ENCODE peak calls at places on chromosomes 6 and 20, in nine cellular contexts. P is WERI-Rb-1; C is A673; K is left lung; T is suprapubic skin; L is IMR-90; Q is CD4-positive, alpha-beta T cell; R is endodermal cell; B is activated B cell treated with CpG ODN at 0.5 μM for 24 hours. Z is an unnamed sample.

GRCh38 chr6:69155467-69155866 is 520.4 kb downstream of the ADGRB3 start:
- DNase-seq in T (no peak), P (no peak), K (no peak), C (peak; percentile 23), Q (no peak), L (no peak), R (no peak), B (no peak), Z (no peak)

GRCh38 chr20:41321003-41321402 is 3.5 kb upstream of the ZHX3 start:
- DNase-seq in C (no peak), K (no peak), Q (no peak), L (no peak), R (no peak), B (no peak), T (no peak), P (no peak), Z (no peak)

GRCh38 chr6:54980511-54981275 is 134.1 kb downstream of the FAM83B start:
- DNase-seq in R (no peak), B (no peak), Q (no peak), P (no peak), T (no peak), C (peak; percentile 64), L (peak; percentile 90), K (no peak), Z (no peak)

GRCh38 chr6:159461998-159462397 is 231.0 kb downstream of the SOD2 start:
- DNase-seq in Q (no peak), K (no peak), T (no peak), B (no peak), P (no peak), C (no peak), R (no peak), L (no peak), Z (no peak)

GRCh38 chr6:157726892-157727628 is 96.0 kb upstream of the SNX9 start:
- DNase-seq in T (no peak), P (no peak), L (no peak), C (no peak), Q (no peak), K (no peak), R (peak; percentile 13), B (no peak), Z (no peak)

GRCh38 chr20:57309544-57310115 is 20.0 kb upstream of the SPO11 start:
- DNase-seq in C (no peak), T (peak; percentile 46), B (no peak), Q (no peak), L (no peak), R (peak; percentile 19), P (no peak), K (no peak), Z (no peak)

GRCh38 chr6:138105446-138105845 is 1.8 kb downstream of the PERP start:
- DNase-seq in B (no peak), C (no peak), R (no peak), K (no peak), T (no peak), P (no peak), Q (no peak), L (no peak), Z (no peak)

GRCh38 chr20:63457737-63458136 is 14.7 kb downstream of the KCNQ2 start:
- DNase-seq in R (no peak), T (no peak), C (peak; percentile 59), L (no peak), K (no peak), B (no peak), P (no peak), Q (no peak), Z (no peak)

DNA sequence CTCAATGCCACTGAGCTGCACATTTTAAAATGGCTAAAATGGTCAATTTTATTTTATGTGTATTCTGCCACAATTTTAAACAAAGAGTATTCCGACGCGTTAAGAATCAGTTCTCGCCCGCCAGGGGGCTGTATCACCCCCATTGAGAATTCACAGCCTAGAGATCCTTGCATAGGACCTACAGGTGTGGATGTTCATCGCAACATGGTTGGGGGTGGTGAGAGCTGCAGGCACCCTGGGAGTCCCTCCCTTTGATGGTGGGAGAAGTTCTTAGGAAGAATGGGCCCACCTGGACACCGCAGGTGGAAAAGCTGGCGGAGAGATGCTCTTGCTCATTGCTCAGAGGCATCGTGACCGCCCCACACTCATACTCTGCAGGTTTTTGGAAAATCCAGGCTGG is 63.5 kb downstream of the SLC2A10 start:
- DNase-seq in Q (no peak), B (no peak), P (peak; percentile 65), R (peak; percentile 68), L (no peak), T (no peak), K (no peak), C (no peak), Z (no peak)
- TF ChIP-seq CTCF in Q (no peak), B (no peak), P (peak; percentile 37), R (peak; percentile 74), L (no peak), T (no peak), K (no peak), C (no peak), Z (no peak)

GRCh38 chr6:56372621-56373020 is 125.2 kb upstream of the COL21A1 start:
- DNase-seq in C (no peak), B (no peak), L (peak; percentile 24), P (no peak), K (no peak), T (no peak), Q (no peak), R (no peak), Z (no peak)

GRCh38 chr6:56368484-56368883 is 121.1 kb upstream of the COL21A1 start:
- DNase-seq in K (no peak), C (peak; percentile 36), Q (no peak), B (no peak), L (no peak), P (no peak), T (no peak), R (no peak), Z (no peak)

GRCh38 chr6:56374841-56375369 is 127.5 kb upstream of the COL21A1 start:
- DNase-seq in C (no peak), K (no peak), Q (no peak), P (no peak), L (peak; percentile 65), R (no peak), B (no peak), T (no peak), Z (no peak)

GRCh38 chr6:56370127-56370540 is 122.8 kb upstream of the COL21A1 start:
- DNase-seq in Q (no peak), L (no peak), P (no peak), K (no peak), C (peak; percentile 60), R (peak; percentile 86), T (peak; percentile 86), B (no peak), Z (no peak)

GRCh38 chr6:56370591-56371198 is 123.3 kb upstream of the COL21A1 start:
- DNase-seq in K (no peak), L (peak; percentile 87), C (peak; percentile 91), R (no peak), B (no peak), Q (no peak), T (no peak), P (no peak), Z (no peak)
- TF ChIP-seq CTCF in K (no peak), L (no peak), C (no peak), R (no peak), B (no peak), Q (no peak), T (no peak), P (no peak), Z (no peak)

GRCh38 chr6:149060985-149061760 is 256.3 kb upstream of the TAB2 start:
- DNase-seq in C (no peak), K (no peak), B (no peak), P (no peak), Q (no peak), R (no peak), T (no peak), L (peak; percentile 70), Z (no peak)

GRCh38 chr6:149061933-149062332 is 255.6 kb upstream of the TAB2 start:
- DNase-seq in T (no peak), P (no peak), L (no peak), C (no peak), B (no peak), Q (no peak), R (no peak), K (no peak), Z (no peak)

GRCh38 chr6:149062653-149063348 is 254.7 kb upstream of the TAB2 start:
- DNase-seq in T (no peak), B (no peak), K (no peak), R (no peak), Q (no peak), C (no peak), L (no peak), P (no peak), Z (no peak)

GRCh38 chr6:149059557-149059956 is 258.0 kb upstream of the TAB2 start:
- DNase-seq in R (no peak), B (no peak), C (no peak), P (no peak), Q (no peak), T (no peak), K (no peak), L (peak; percentile 23), Z (no peak)

DNA sequence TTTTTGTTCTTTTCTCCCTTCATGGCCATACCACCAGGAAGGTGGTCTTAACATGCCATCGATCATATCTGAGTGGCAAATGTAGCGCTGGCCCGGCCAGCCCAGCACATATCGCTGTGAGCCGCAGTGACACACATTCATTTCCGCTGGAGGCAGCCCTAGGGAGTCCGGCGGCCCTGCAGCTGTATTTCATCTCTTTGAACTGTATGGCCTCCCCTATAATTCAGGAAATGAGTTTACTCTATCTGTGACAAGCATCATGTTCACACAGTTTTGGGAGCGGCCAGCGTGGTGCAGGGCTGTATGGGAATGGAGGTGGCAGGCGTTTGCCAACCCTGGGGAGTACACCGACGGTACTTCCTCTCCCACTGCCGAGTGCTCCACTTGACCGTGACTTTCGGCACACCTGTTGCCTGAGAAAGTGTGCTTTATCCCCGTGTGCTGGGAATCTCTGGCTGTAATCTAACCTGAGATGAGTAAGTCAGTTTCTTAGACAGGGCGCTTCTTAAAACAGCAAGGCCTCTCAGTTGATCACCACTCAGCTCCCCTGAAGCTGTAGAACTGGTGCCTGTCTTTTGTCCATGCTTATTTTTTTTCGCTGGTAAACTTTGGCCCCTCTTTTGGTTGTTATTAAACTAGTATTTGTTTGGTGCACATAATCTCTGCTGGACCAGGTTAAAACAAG is 257.1 kb upstream of the TAB2 start:
- DNase-seq in P (no peak), B (peak; percentile 34), R (no peak), L (peak; percentile 43), K (no peak), C (no peak), Q (peak; percentile 37), T (no peak), Z (peak; percentile 55)
- TF ChIP-seq CTCF in P (no peak), B (no peak), R (no peak), L (no peak), K (no peak), C (no peak), Q (no peak), T (no peak), Z (no peak)

DNA sequence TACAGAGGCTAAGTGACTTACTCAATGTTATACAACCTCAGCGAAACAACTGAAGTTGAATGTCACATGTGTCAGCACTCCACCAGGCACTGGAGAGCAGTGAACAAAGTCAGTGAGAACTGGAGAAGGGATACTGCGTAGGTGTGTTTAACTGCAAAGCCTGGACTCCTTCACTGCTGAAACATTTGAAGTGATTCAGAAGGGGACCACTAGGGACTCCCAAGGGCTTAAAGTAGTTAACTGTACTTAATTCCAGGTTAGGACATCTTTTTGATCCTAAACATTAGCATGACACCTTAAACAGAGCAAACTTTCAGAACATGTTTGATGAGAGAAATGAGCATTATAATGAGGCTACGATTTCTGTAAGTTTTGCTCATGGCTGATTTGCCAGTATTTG is 45.0 kb upstream of the ZBTB24 start:
- DNase-seq in R (no peak), K (no peak), C (peak; percentile 38), P (peak; percentile 15), B (no peak), T (no peak), Q (no peak), L (peak; percentile 16), Z (no peak)
- TF ChIP-seq CTCF in R (peak; percentile 72), K (no peak), C (peak; percentile 44), P (peak; percentile 32), B (no peak), T (no peak), Q (no peak), L (peak; percentile 25), Z (no peak)